ENCODE peak calls at places on chromosomes 13 and 19, in five cellular contexts. One of them, this sample, is unnamed.

GRCh38 chr13:33642374-33643065 is 175.4 kb upstream of the RFC3 start:
- DNase-seq in heart left ventricle: no peak
- DNase-seq in AG04449: no peak
- DNase-seq in A172: no peak
- DNase-seq in activated CD4-positive, alpha-beta T cell treated with anti-CD3 and anti-CD28 coated beads, Interleukin-2, amount 10 ng/mL, durations not matched to agents 7 days and 5 days: no peak
- DNase-seq in this sample: no peak

GRCh38 chr19:37977992-37978391 is 71.0 kb downstream of the SIPA1L3 start:
- DNase-seq in heart left ventricle: no peak
- DNase-seq in AG04449: no peak
- DNase-seq in A172: peak; percentile 92
- DNase-seq in activated CD4-positive, alpha-beta T cell treated with anti-CD3 and anti-CD28 coated beads, Interleukin-2, amount 10 ng/mL, durations not matched to agents 7 days and 5 days: no peak
- DNase-seq in this sample: peak; percentile 74

GRCh38 chr13:100532090-100532766 is 56.4 kb downstream of the GGACT start:
- DNase-seq in heart left ventricle: no peak
- DNase-seq in AG04449: no peak
- DNase-seq in A172: no peak
- DNase-seq in activated CD4-positive, alpha-beta T cell treated with anti-CD3 and anti-CD28 coated beads, Interleukin-2, amount 10 ng/mL, durations not matched to agents 7 days and 5 days: no peak
- DNase-seq in this sample: no peak

GRCh38 chr13:31476266-31476665 is 263.1 kb upstream of the RXFP2 start:
- DNase-seq in heart left ventricle: no peak
- DNase-seq in AG04449: peak; percentile 86
- DNase-seq in A172: peak; percentile 51
- DNase-seq in activated CD4-positive, alpha-beta T cell treated with anti-CD3 and anti-CD28 coated beads, Interleukin-2, amount 10 ng/mL, durations not matched to agents 7 days and 5 days: no peak
- DNase-seq in this sample: no peak

GRCh38 chr13:36548129-36548528 is 115.8 kb downstream of the CCNA1 start:
- DNase-seq in heart left ventricle: no peak
- DNase-seq in AG04449: no peak
- DNase-seq in A172: no peak
- DNase-seq in activated CD4-positive, alpha-beta T cell treated with anti-CD3 and anti-CD28 coated beads, Interleukin-2, amount 10 ng/mL, durations not matched to agents 7 days and 5 days: no peak
- DNase-seq in this sample: no peak

GRCh38 chr13:47046706-47047105 is 149.9 kb upstream of the HTR2A start:
- DNase-seq in heart left ventricle: no peak
- DNase-seq in AG04449: no peak
- DNase-seq in A172: no peak
- DNase-seq in activated CD4-positive, alpha-beta T cell treated with anti-CD3 and anti-CD28 coated beads, Interleukin-2, amount 10 ng/mL, durations not matched to agents 7 days and 5 days: no peak
- DNase-seq in this sample: no peak

GRCh38 chr13:100506154-100506553 is 82.4 kb downstream of the GGACT start:
- DNase-seq in heart left ventricle: no peak
- DNase-seq in AG04449: no peak
- DNase-seq in A172: no peak
- DNase-seq in activated CD4-positive, alpha-beta T cell treated with anti-CD3 and anti-CD28 coated beads, Interleukin-2, amount 10 ng/mL, durations not matched to agents 7 days and 5 days: no peak
- DNase-seq in this sample: no peak

GRCh38 chr13:48973845-48974431 is 1.8 kb upstream of the FNDC3A start:
- DNase-seq in heart left ventricle: no peak
- DNase-seq in AG04449: no peak
- DNase-seq in A172: no peak
- DNase-seq in activated CD4-positive, alpha-beta T cell treated with anti-CD3 and anti-CD28 coated beads, Interleukin-2, amount 10 ng/mL, durations not matched to agents 7 days and 5 days: no peak
- DNase-seq in this sample: no peak

GRCh38 chr13:98445340-98446233 is 131.3 kb downstream of the STK24 start:
- DNase-seq in heart left ventricle: peak; percentile 88
- DNase-seq in AG04449: no peak
- DNase-seq in A172: peak; percentile 65
- DNase-seq in activated CD4-positive, alpha-beta T cell treated with anti-CD3 and anti-CD28 coated beads, Interleukin-2, amount 10 ng/mL, durations not matched to agents 7 days and 5 days: peak; percentile 76
- DNase-seq in this sample: peak; percentile 67

GRCh38 chr19:40578442-40578908 is 1.8 kb downstream of the SHKBP1 start:
- DNase-seq in heart left ventricle: no peak
- DNase-seq in AG04449: no peak
- DNase-seq in A172: peak; percentile 50
- DNase-seq in activated CD4-positive, alpha-beta T cell treated with anti-CD3 and anti-CD28 coated beads, Interleukin-2, amount 10 ng/mL, durations not matched to agents 7 days and 5 days: no peak
- DNase-seq in this sample: peak; percentile 58